ENCODE peak calls at places on chromosomes 1 and 21, in eight cellular contexts. T is naive thymus-derived CD8-positive, alpha-beta T cell; Y is pancreas; P is CD4-positive, CD25-positive, alpha-beta regulatory T cell; K is left ventricle myocardium superior; R is A549; X is activated naive CD4-positive, alpha-beta T cell treated with anti-CD3 and anti-CD28 coated beads, Interleukin-2, amount 50 U/mL, for 72 hours; N is activated CD4-positive, CD25-positive, alpha-beta regulatory T cell treated with anti-CD3 and anti-CD28 coated beads, Interleukin-2, amount 50 U/mL, for 24 hours. H is an unnamed sample.

GRCh38 chr1:12063141-12064072 is at the start of gene TNFRSF8:
- ATAC-seq in T (peak; percentile 52), Y (no peak), P (peak; percentile 44), K (no peak), R (peak; percentile 41), X (no peak), N (peak; percentile 34), H (no peak)

GRCh38 chr1:58823481-58824010 is 39.7 kb upstream of the JUN start:
- ATAC-seq in T (no peak), Y (no peak), P (no peak), K (no peak), R (peak; percentile 85), X (no peak), N (no peak), H (no peak)

GRCh38 chr21:35783686-35784085 is 276.6 kb downstream of the SETD4 start:
- ATAC-seq in T (no peak), Y (no peak), P (no peak), K (no peak), R (no peak), X (no peak), N (no peak), H (no peak)

GRCh38 chr1:53913352-53914043 is 19.5 kb downstream of the DIO1 start:
- ATAC-seq in T (no peak), Y (no peak), P (no peak), K (no peak), R (no peak), X (no peak), N (no peak), H (no peak)

GRCh38 chr1:67559222-67559700 is 125.7 kb upstream of the GADD45A start:
- ATAC-seq in T (no peak), Y (no peak), P (no peak), K (peak; percentile 56), R (peak; percentile 63), X (no peak), N (no peak), H (peak; percentile 65)

GRCh38 chr1:181397841-181398240 is 85.5 kb upstream of the CACNA1E start:
- ATAC-seq in T (peak; percentile 48), Y (peak; percentile 75), P (peak; percentile 58), K (no peak), R (no peak), X (peak; percentile 28), N (peak; percentile 34), H (no peak)

GRCh38 chr1:56844709-56845108 is 9.9 kb upstream of the C8A start:
- ATAC-seq in T (no peak), Y (no peak), P (no peak), K (no peak), R (no peak), X (no peak), N (no peak), H (no peak)

GRCh38 chr1:75992312-75992711 is 60.1 kb upstream of the ASB17 start:
- ATAC-seq in T (no peak), Y (no peak), P (no peak), K (no peak), R (no peak), X (no peak), N (no peak), H (no peak)

GRCh38 chr1:154938604-154939399 is 2.3 kb upstream of the PMVK start:
- ATAC-seq in T (no peak), Y (no peak), P (no peak), K (no peak), R (no peak), X (no peak), N (no peak), H (no peak)

GRCh38 chr1:24015226-24016210 is 35.4 kb upstream of the SRSF10 start:
- ATAC-seq in T (no peak), Y (no peak), P (no peak), K (peak; percentile 56), R (no peak), X (no peak), N (no peak), H (peak; percentile 41)

H was measured in gastroesophageal sphincter.